ENCODE peak calls at places on chromosomes 16 and 17, in seven cellular contexts. E is left lung, T is retinal pigment epithelial cell, O is WTC11, B is body of pancreas, U is heart right ventricle, Q is neural crest cell. G is an unnamed sample.

GRCh38 chr17:78127240-78127887 is 1.2 kb downstream of the TMC6 start:
- DNase-seq in E (peak), T (no peak), O (no peak), B (peak), U (peak), Q (peak), G (peak)

GRCh38 chr17:67139784-67140665 is 95.7 kb downstream of the CACNG1 start:
- DNase-seq in E (no peak), T (no peak), O (peak), B (peak), U (no peak), Q (no peak), G (no peak)

GRCh38 chr17:57288034-57288752 is 31.9 kb downstream of the MSI2 start:
- DNase-seq in E (no peak), T (no peak), O (no peak), B (no peak), U (no peak), Q (no peak), G (no peak)

GRCh38 chr16:1257561-1258217 is 1.8 kb downstream of the TPSD1 start:
- DNase-seq in E (no peak), T (no peak), O (no peak), B (no peak), U (no peak), Q (no peak), G (no peak)

GRCh38 chr16:8727857-8728618 is 53.6 kb downstream of the ABAT start:
- DNase-seq in E (no peak), T (no peak), O (no peak), B (no peak), U (no peak), Q (no peak), G (no peak)

GRCh38 chr17:44203731-44204452 is 4.2 kb upstream of the ATXN7L3 start:
- DNase-seq in E (no peak), T (no peak), O (peak), B (peak), U (no peak), Q (peak), G (peak)

GRCh38 chr17:63946440-63947363 is 14.6 kb upstream of the CD79B start:
- DNase-seq in E (peak), T (no peak), O (peak), B (peak), U (peak), Q (peak), G (peak)

GRCh38 chr17:38326996-38327792 is 16.6 kb downstream of the GPR179 start:
- DNase-seq in E (no peak), T (no peak), O (no peak), B (no peak), U (peak), Q (no peak), G (no peak)

GRCh38 chr17:70767102-70767701 is 597.9 kb downstream of the KCNJ2 start:
- DNase-seq in E (no peak), T (peak), O (no peak), B (no peak), U (no peak), Q (peak), G (peak)

GRCh38 chr16:57264950-57265371 is 19.5 kb downstream of the PLLP start:
- DNase-seq in E (peak), T (no peak), O (no peak), B (peak), U (no peak), Q (no peak), G (no peak)

GRCh38 chr16:386641-387156 is 4.9 kb upstream of the PGAP6 start:
- DNase-seq in E (no peak), T (no peak), O (no peak), B (no peak), U (no peak), Q (peak), G (no peak)

GRCh38 chr17:61579961-61580360 is 11.1 kb downstream of the NACA2 start:
- DNase-seq in E (no peak), T (peak), O (no peak), B (no peak), U (no peak), Q (no peak), G (no peak)

GRCh38 chr17:8835631-8836364 is 31.7 kb downstream of the PIK3R6 start:
- DNase-seq in E (no peak), T (no peak), O (no peak), B (no peak), U (no peak), Q (no peak), G (no peak)

GRCh38 chr17:32275060-32276042 is 9.7 kb downstream of the RHBDL3 start:
- DNase-seq in E (peak), T (no peak), O (peak), B (no peak), U (no peak), Q (no peak), G (no peak)

GRCh38 chr16:71515026-71515425 is 11.2 kb upstream of the CHST4 start:
- DNase-seq in E (no peak), T (no peak), O (peak), B (peak), U (no peak), Q (no peak), G (no peak)

GRCh38 chr16:55349867-55350266 is 25.9 kb downstream of the IRX6 start:
- DNase-seq in E (no peak), T (no peak), O (no peak), B (no peak), U (no peak), Q (no peak), G (no peak)

GRCh38 chr17:42153919-42154491 is 784 bp downstream of the RAB5C start:
- DNase-seq in E (no peak), T (no peak), O (no peak), B (no peak), U (no peak), Q (no peak), G (no peak)

GRCh38 chr17:1005361-1005946 is 8.5 kb downstream of the TIMM22 start:
- DNase-seq in E (no peak), T (no peak), O (no peak), B (peak), U (peak), Q (no peak), G (no peak)

GRCh38 chr17:3685174-3685812 is 10.7 kb downstream of the P2RX5 start:
- DNase-seq in E (peak), T (no peak), O (no peak), B (no peak), U (no peak), Q (no peak), G (no peak)

GRCh38 chr17:64357191-64357981 is 33.3 kb downstream of the PECAM1 start:
- DNase-seq in E (peak), T (no peak), O (no peak), B (peak), U (peak), Q (no peak), G (no peak)

GRCh38 chr17:78822552-78822951 is 18.1 kb downstream of the USP36 start:
- DNase-seq in E (no peak), T (no peak), O (no peak), B (no peak), U (no peak), Q (no peak), G (no peak)

GRCh38 chr17:48457080-48457836 is 27.2 kb upstream of the SKAP1 start:
- DNase-seq in E (peak), T (no peak), O (peak), B (peak), U (peak), Q (peak), G (peak)

GRCh38 chr17:67055041-67055443 is 10.7 kb downstream of the CACNG1 start:
- DNase-seq in E (no peak), T (no peak), O (no peak), B (no peak), U (no peak), Q (no peak), G (no peak)

GRCh38 chr16:26394409-26394808 is 672.3 kb upstream of the C16orf82 start:
- DNase-seq in E (no peak), T (no peak), O (no peak), B (no peak), U (no peak), Q (no peak), G (no peak)

GRCh38 chr16:11876306-11876705 is 25.0 kb upstream of the RSL1D1 start:
- DNase-seq in E (peak), T (no peak), O (no peak), B (no peak), U (no peak), Q (no peak), G (no peak)

GRCh38 chr16:11875721-11876120 is 24.4 kb upstream of the RSL1D1 start:
- DNase-seq in E (no peak), T (no peak), O (no peak), B (no peak), U (no peak), Q (no peak), G (no peak)

GRCh38 chr16:11869657-11870228 is 18.4 kb upstream of the RSL1D1 start:
- DNase-seq in E (no peak), T (no peak), O (no peak), B (no peak), U (no peak), Q (no peak), G (no peak)

GRCh38 chr16:11868412-11868980 is 17.2 kb upstream of the RSL1D1 start:
- DNase-seq in E (no peak), T (no peak), O (no peak), B (no peak), U (no peak), Q (no peak), G (no peak)

GRCh38 chr16:11871193-11871592 is 19.9 kb upstream of the RSL1D1 start:
- DNase-seq in E (no peak), T (no peak), O (peak), B (no peak), U (no peak), Q (no peak), G (peak)
- TF ChIP-seq CTCF in E (no peak), T (peak), O (no peak), B (no peak), U (no peak), Q (no peak), G (peak)

DNA sequence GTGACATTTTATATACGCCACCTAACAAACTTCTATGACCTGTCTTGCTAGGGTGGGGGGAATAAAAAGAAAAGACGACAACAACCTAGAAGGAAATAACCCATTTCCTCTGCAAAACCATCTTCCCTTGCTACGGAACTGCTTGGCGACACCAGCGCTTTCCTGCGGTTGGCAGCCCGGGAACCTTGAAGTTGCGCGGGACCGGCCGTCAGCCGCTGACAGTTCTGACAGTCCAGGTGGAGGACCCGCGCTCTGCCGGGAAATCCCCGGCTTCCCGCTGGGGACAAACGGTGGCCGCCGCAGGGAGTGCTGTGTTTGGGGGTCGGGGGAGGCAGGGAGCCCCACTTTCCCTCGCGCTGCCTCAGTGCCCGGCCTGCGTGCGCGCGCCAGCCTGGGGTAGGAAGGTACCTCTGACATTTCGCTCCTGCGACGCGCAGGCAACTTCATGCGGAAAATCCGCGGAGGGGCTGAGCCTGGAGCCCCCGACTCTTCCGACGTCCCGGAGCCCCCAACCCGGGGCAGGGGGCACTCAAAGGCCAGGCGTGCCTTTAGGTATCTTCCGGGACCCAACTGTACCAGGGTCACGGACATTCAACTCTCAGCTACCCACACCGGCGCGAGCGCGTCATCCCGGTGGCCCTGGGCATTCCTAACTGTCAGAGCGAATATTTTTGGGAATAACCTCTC is 516 bp downstream of the SLC16A6 start:
- DNase-seq in E (peak), T (no peak), O (peak), B (peak), U (peak), Q (no peak), G (peak)
- TF ChIP-seq CTCF in E (no peak), T (no peak), O (no peak), B (no peak), U (no peak), Q (no peak), G (no peak)

GRCh38 chr16:68696514-68696913 is 40.6 kb upstream of the CDH1 start:
- DNase-seq in E (no peak), T (no peak), O (no peak), B (no peak), U (no peak), Q (no peak), G (no peak)
- TF ChIP-seq CTCF in E (no peak), T (no peak), O (no peak), B (no peak), U (no peak), Q (no peak), G (no peak)

GRCh38 chr17:39863244-39863917 is 731 bp downstream of the IKZF3 start:
- DNase-seq in E (no peak), T (no peak), O (no peak), B (no peak), U (no peak), Q (no peak), G (no peak)

GRCh38 chr17:39867084-39867890 is 715 bp upstream of the ZPBP2 start:
- DNase-seq in E (no peak), T (no peak), O (no peak), B (no peak), U (no peak), Q (no peak), G (no peak)

GRCh38 chr17:39861235-39861634 is 2.9 kb downstream of the IKZF3 start:
- DNase-seq in E (no peak), T (no peak), O (no peak), B (no peak), U (no peak), Q (no peak), G (no peak)

GRCh38 chr17:39866013-39866730 is 1.8 kb upstream of the ZPBP2 start:
- DNase-seq in E (no peak), T (no peak), O (no peak), B (no peak), U (no peak), Q (no peak), G (no peak)

DNA sequence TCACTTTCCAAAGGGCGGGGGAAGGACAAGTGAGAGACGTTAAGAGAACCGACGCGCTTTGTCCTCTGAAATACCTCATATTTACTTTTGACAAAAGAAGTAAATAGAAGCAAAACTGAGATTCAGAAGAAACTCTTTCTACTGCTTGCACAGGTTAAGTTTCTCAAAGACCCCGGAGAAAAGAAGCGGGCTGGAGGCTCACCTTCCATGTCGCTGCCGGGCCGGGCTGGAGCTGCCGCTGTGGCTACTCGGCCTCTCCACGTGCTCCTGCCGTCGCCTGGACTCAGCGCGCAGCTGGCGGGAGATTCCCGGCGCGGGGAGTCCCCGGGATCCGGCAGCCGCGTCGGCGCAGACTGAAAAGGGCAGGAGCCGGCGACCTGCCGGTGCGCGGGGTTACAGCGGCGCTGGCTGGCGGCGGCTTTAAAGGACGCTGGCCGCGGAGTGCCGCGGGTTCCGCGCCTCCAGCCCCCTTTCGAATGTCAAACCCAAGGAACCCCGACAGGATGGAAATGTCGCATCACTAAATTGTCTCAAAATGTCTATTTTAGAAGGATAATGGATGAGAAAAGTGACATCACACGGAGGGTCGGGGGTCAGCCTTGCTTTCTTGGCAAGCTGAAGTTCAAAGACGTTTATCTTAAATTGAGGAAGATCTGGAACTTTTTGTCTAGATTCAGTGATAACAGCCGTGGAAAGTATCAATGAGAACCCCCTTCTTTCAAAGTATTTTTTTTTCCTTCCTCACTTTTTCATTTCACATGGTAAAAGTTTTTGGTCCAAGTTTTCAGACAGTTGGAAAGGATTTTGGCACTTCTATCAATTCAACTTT is at the start of gene IKZF3:
- DNase-seq in E (peak), T (no peak), O (peak), B (peak), U (peak), Q (peak), G (peak)
- TF ChIP-seq CTCF in E (no peak), T (peak), O (no peak), B (peak), U (no peak), Q (peak), G (no peak)

DNA sequence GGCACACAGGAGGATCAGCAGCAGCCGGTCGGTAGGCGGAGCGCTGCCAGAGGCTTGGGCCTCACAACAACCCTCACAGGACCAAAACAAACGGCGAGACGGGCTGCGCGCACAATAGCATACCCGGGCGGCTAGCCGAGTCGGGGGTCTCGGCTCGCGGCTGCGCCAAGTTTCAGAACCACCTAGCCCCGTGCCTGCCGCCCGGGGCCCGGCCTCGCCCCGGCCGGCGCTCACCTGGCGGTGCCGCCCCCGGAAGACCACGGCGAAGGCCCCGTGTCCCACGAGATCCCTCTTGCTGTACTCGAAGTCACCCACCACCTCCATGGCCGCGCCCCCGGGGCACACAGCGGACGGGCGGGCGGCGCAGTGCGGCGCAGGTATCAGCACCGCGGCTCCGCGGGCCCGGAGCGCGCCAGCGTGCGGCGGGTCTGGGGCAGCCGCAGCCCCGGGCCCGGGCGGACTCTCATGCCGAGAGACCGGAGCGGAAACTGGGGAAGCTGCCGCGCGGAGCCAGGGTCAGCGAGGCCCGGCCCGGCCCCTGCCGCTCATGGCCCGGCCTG is 562 bp downstream of the ULK2 start:
- DNase-seq in E (peak), T (no peak), O (peak), B (peak), U (peak), Q (peak), G (peak)
- TF ChIP-seq CTCF in E (no peak), T (peak), O (no peak), B (peak), U (peak), Q (peak), G (no peak)

GRCh38 chr16:89170346-89171215 is 967 bp upstream of the CDH15 start:
- DNase-seq in E (peak), T (no peak), O (peak), B (peak), U (no peak), Q (no peak), G (no peak)
- TF ChIP-seq CTCF in E (no peak), T (no peak), O (no peak), B (no peak), U (no peak), Q (no peak), G (no peak)

G was measured in endothelial cell.